ENCODE peak calls at places on chromosome 16, in eight cellular contexts. J is T-helper 9 cell; V is activated CD8-positive, alpha-beta T cell treated with anti-CD3 and anti-CD28 coated beads for 36 hours; L is NCI-H146; M is NCI-H748 treated with DMSO at 0.1 percent for 48 hours; G is EL; C is foreskin keratinocyte; K is fibroblast of the conjunctiva. E is an unnamed sample.

GRCh38 chr16:85034591-85035433 is 7.2 kb downstream of the KIAA0513 start:
- DNase-seq in J (no peak), V (no peak), L (no peak), M (no peak), G (no peak), C (no peak), K (no peak), E (no peak)

GRCh38 chr16:84082835-84083569 is 33.7 kb downstream of the MBTPS1 start:
- DNase-seq in J (no peak), V (no peak), L (no peak), M (no peak), G (no peak), C (no peak), K (no peak), E (no peak)

GRCh38 chr16:19744670-19745069 is 26.6 kb downstream of the IQCK start:
- DNase-seq in J (no peak), V (no peak), L (peak), M (no peak), G (no peak), C (no peak), K (no peak), E (no peak)

GRCh38 chr16:56589141-56590039 is at the start of gene MT3:
- DNase-seq in J (no peak), V (peak), L (peak), M (peak), G (peak), C (no peak), K (no peak), E (peak)

GRCh38 chr16:5916711-5917191 is 819.2 kb upstream of the EEF2KMT start:
- DNase-seq in J (no peak), V (no peak), L (no peak), M (no peak), G (no peak), C (peak), K (no peak), E (no peak)

GRCh38 chr16:75250809-75251279 is 580 bp downstream of the BCAR1 start:
- DNase-seq in J (no peak), V (no peak), L (no peak), M (no peak), G (no peak), C (no peak), K (no peak), E (no peak)

GRCh38 chr16:57651344-57652333 is 16.5 kb upstream of the ADGRG3 start:
- DNase-seq in J (no peak), V (peak), L (no peak), M (no peak), G (no peak), C (no peak), K (no peak), E (peak)

GRCh38 chr16:61277849-61278248 is 758.4 kb downstream of the CDH8 start:
- DNase-seq in J (no peak), V (no peak), L (peak), M (peak), G (no peak), C (no peak), K (no peak), E (no peak)

GRCh38 chr16:11361751-11362742 is 16.8 kb downstream of the RMI2 start:
- DNase-seq in J (peak), V (peak), L (no peak), M (no peak), G (peak), C (no peak), K (no peak), E (no peak)

GRCh38 chr16:67437513-67437912 is 6.6 kb downstream of the HSD11B2 start:
- DNase-seq in J (no peak), V (peak), L (no peak), M (no peak), G (no peak), C (no peak), K (no peak), E (no peak)

GRCh38 chr16:49484454-49484853 is 110.8 kb downstream of the C16orf78 start:
- DNase-seq in J (no peak), V (peak), L (peak), M (no peak), G (no peak), C (no peak), K (no peak), E (no peak)

GRCh38 chr16:55179858-55180585 is 144.0 kb upstream of the IRX6 start:
- DNase-seq in J (no peak), V (no peak), L (no peak), M (peak), G (no peak), C (no peak), K (no peak), E (no peak)

GRCh38 chr16:56932588-56933265 is 785 bp downstream of the HERPUD1 start:
- DNase-seq in J (peak), V (peak), L (peak), M (peak), G (peak), C (no peak), K (peak), E (no peak)

GRCh38 chr16:89895482-89896250 is 22.3 kb downstream of the TCF25 start:
- DNase-seq in J (no peak), V (no peak), L (no peak), M (no peak), G (no peak), C (no peak), K (no peak), E (no peak)

GRCh38 chr16:27241658-27242057 is 26.9 kb downstream of the NSMCE1 start:
- DNase-seq in J (no peak), V (no peak), L (no peak), M (no peak), G (peak), C (no peak), K (no peak), E (peak)

GRCh38 chr16:87692176-87692575 is 73.6 kb downstream of the KLHDC4 start:
- DNase-seq in J (no peak), V (no peak), L (no peak), M (no peak), G (no peak), C (no peak), K (no peak), E (no peak)

GRCh38 chr16:22945361-22945760 is 131.4 kb downstream of the HS3ST2 start:
- DNase-seq in J (no peak), V (no peak), L (no peak), M (no peak), G (no peak), C (peak), K (no peak), E (no peak)

GRCh38 chr16:19882186-19882585 is 2.5 kb downstream of the GPRC5B start:
- DNase-seq in J (no peak), V (no peak), L (peak), M (no peak), G (no peak), C (no peak), K (no peak), E (no peak)

GRCh38 chr16:89248196-89249005 is 30.9 kb downstream of the ZNF778 start:
- DNase-seq in J (no peak), V (no peak), L (no peak), M (no peak), G (no peak), C (no peak), K (no peak), E (no peak)

GRCh38 chr16:73025506-73026131 is 22.3 kb downstream of the ZFHX3 start:
- DNase-seq in J (no peak), V (no peak), L (no peak), M (no peak), G (no peak), C (no peak), K (no peak), E (no peak)

GRCh38 chr16:57740423-57741071 is 5.0 kb downstream of the KATNB1 start:
- DNase-seq in J (no peak), V (no peak), L (no peak), M (no peak), G (no peak), C (peak), K (no peak), E (no peak)

GRCh38 chr16:9114842-9115241 is 23.4 kb downstream of the HAPSTR1 start:
- DNase-seq in J (no peak), V (no peak), L (no peak), M (no peak), G (no peak), C (no peak), K (no peak), E (no peak)

GRCh38 chr16:30924086-30924714 is 828 bp downstream of the FBXL19 start:
- DNase-seq in J (no peak), V (peak), L (peak), M (no peak), G (no peak), C (no peak), K (no peak), E (no peak)

GRCh38 chr16:58026139-58026704 is 668 bp downstream of the MMP15 start:
- DNase-seq in J (no peak), V (no peak), L (peak), M (no peak), G (peak), C (peak), K (no peak), E (no peak)

GRCh38 chr16:5416013-5416412 is 318.4 kb upstream of the EEF2KMT start:
- DNase-seq in J (no peak), V (no peak), L (no peak), M (no peak), G (no peak), C (no peak), K (no peak), E (no peak)

GRCh38 chr16:70152578-70153302 is 20.8 kb upstream of the CLEC18C start:
- DNase-seq in J (no peak), V (no peak), L (no peak), M (no peak), G (no peak), C (no peak), K (no peak), E (no peak)

GRCh38 chr16:51328708-51329107 is 177.6 kb upstream of the SALL1 start:
- DNase-seq in J (no peak), V (no peak), L (no peak), M (no peak), G (no peak), C (no peak), K (no peak), E (no peak)

GRCh38 chr16:14303654-14304394 is 232.7 kb downstream of the MRTFB start:
- DNase-seq in J (no peak), V (no peak), L (no peak), M (no peak), G (peak), C (no peak), K (no peak), E (no peak)

GRCh38 chr16:26204138-26204537 is 512.4 kb downstream of the HS3ST4 start:
- DNase-seq in J (no peak), V (peak), L (no peak), M (no peak), G (no peak), C (no peak), K (no peak), E (no peak)

GRCh38 chr16:14193316-14193871 is 122.3 kb downstream of the MRTFB start:
- DNase-seq in J (no peak), V (peak), L (peak), M (peak), G (no peak), C (no peak), K (no peak), E (peak)

GRCh38 chr16:64174327-64174726 is 947.5 kb downstream of the CDH11 start:
- DNase-seq in J (no peak), V (no peak), L (no peak), M (no peak), G (no peak), C (no peak), K (no peak), E (no peak)

GRCh38 chr16:68451656-68452055 is 3.3 kb upstream of the SMPD3 start:
- DNase-seq in J (no peak), V (no peak), L (no peak), M (no peak), G (peak), C (no peak), K (no peak), E (no peak)

GRCh38 chr16:89013692-89014455 is 36.9 kb upstream of the CBFA2T3 start:
- DNase-seq in J (no peak), V (no peak), L (no peak), M (no peak), G (no peak), C (no peak), K (no peak), E (no peak)

GRCh38 chr16:83956336-83957289 is 3.6 kb downstream of the OSGIN1 start:
- DNase-seq in J (peak), V (peak), L (peak), M (peak), G (peak), C (no peak), K (peak), E (peak)

GRCh38 chr16:72172105-72173034 is at the start of gene PMFBP1:
- DNase-seq in J (no peak), V (peak), L (peak), M (no peak), G (peak), C (peak), K (peak), E (no peak)

GRCh38 chr16:87552772-87553171 is 49.5 kb upstream of the JPH3 start:
- DNase-seq in J (no peak), V (no peak), L (no peak), M (no peak), G (no peak), C (peak), K (no peak), E (no peak)

GRCh38 chr16:12901597-12902436 is at the start of gene SHISA9:
- DNase-seq in J (no peak), V (no peak), L (peak), M (no peak), G (peak), C (no peak), K (no peak), E (no peak)

GRCh38 chr16:80084614-80085013 is 456.2 kb upstream of the DYNLRB2 start:
- DNase-seq in J (no peak), V (peak), L (no peak), M (peak), G (peak), C (peak), K (peak), E (no peak)

GRCh38 chr16:56262148-56262878 is 71.0 kb downstream of the GNAO1 start:
- DNase-seq in J (peak), V (peak), L (no peak), M (no peak), G (no peak), C (peak), K (no peak), E (no peak)

E was measured in naive thymus-derived CD4-positive, alpha-beta T cell.